ENCODE peak calls at places on chromosome X, in eight cellular contexts. N, M, P, Z, E, R, D and Y are unnamed samples. For H3K9me3, the result is how much of the 10 kb centered on the place peaks cover.

GRCh38 chrX:48665991-48666390 is 17.6 kb upstream of the WAS start:
- DNase-seq in N (no peak), M (no peak), P (no peak), Z (no peak), E (no peak), R (peak), D (no peak), Y (no peak)

GRCh38 chrX:74923942-74924448 is 1.3 kb downstream of the NEXMIF start:
- DNase-seq in N (no peak), M (no peak), P (no peak), Z (peak), E (peak), R (peak), D (no peak), Y (no peak)

GRCh38 chrX:20317873-20318272 is 51.2 kb upstream of the RPS6KA3 start:
- DNase-seq in N (no peak), M (no peak), P (no peak), Z (no peak), E (no peak), R (no peak), D (no peak), Y (no peak)

GRCh38 chrX:127884921-127885320 is 167.3 kb downstream of the ACTRT1 start:
- DNase-seq in N (no peak), M (no peak), P (no peak), Z (no peak), E (no peak), R (no peak), D (no peak), Y (no peak)

GRCh38 chrX:108437789-108438623 is at the start of gene COL4A6:
- DNase-seq in N (no peak), M (no peak), P (no peak), Z (no peak), E (peak), R (peak), D (no peak), Y (no peak)

GRCh38 chrX:10110984-10111363 is 45.8 kb upstream of the CLCN4 start:
- DNase-seq in N (peak), M (no peak), P (no peak), Z (no peak), E (no peak), R (peak), D (no peak), Y (peak)

GRCh38 chrX:153488231-153488914 is 6.4 kb upstream of the BGN start:
- DNase-seq in N (no peak), M (peak), P (peak), Z (no peak), E (peak), R (peak), D (no peak), Y (no peak)

GRCh38 chrX:39577976-39578962 is 519.5 kb downstream of the BCOR start:
- DNase-seq in N (peak), M (peak), P (peak), Z (peak), E (no peak), R (peak), D (no peak), Y (no peak)

GRCh38 chrX:150049647-150050046 is 111.4 kb upstream of the EOLA2 start:
- DNase-seq in N (no peak), M (no peak), P (no peak), Z (no peak), E (no peak), R (no peak), D (no peak), Y (no peak)

GRCh38 chrX:130974323-130974722 is 71.3 kb upstream of the ENOX2 start:
- DNase-seq in N (no peak), M (no peak), P (no peak), Z (no peak), E (no peak), R (peak), D (no peak), Y (no peak)

GRCh38 chrX:49042581-49043219 is 457 bp downstream of the TFE3 start:
- DNase-seq in N (no peak), M (peak), P (no peak), Z (no peak), E (no peak), R (no peak), D (no peak), Y (peak)

GRCh38 chrX:53729756-53730155 is 43.2 kb upstream of the HUWE1 start:
- DNase-seq in N (no peak), M (no peak), P (no peak), Z (no peak), E (no peak), R (peak), D (no peak), Y (no peak)

GRCh38 chrX:96929036-96929435 is 45.3 kb downstream of the RPA4 start:
- DNase-seq in N (no peak), M (no peak), P (no peak), Z (no peak), E (no peak), R (no peak), D (no peak), Y (no peak)

GRCh38 chrX:93177930-93178329 is 495.4 kb downstream of the NAP1L3 start:
- DNase-seq in N (no peak), M (no peak), P (no peak), Z (no peak), E (no peak), R (no peak), D (no peak), Y (no peak)

GRCh38 chrX:133544105-133544504 is 128.8 kb upstream of the GPC4 start:
- DNase-seq in N (no peak), M (no peak), P (no peak), Z (no peak), E (no peak), R (peak), D (no peak), Y (no peak)

GRCh38 chrX:134294548-134294947 is 57.6 kb downstream of the CCDC160 start:
- DNase-seq in N (no peak), M (no peak), P (no peak), Z (no peak), E (no peak), R (peak), D (no peak), Y (no peak)

GRCh38 chrX:614136-614535 is 16.5 kb upstream of the SHOX start:
- DNase-seq in N (no peak), M (no peak), P (no peak), Z (no peak), E (no peak), R (no peak), D (no peak), Y (no peak)
- H3K9me3 ChIP-seq in N (under half), M (under half), P (under half), Z (under half), E (under half), R (under half), D (under half), Y (under half)

GRCh38 chrX:15206306-15206705 is 63.6 kb downstream of the ASB9 start:
- DNase-seq in N (no peak), M (no peak), P (no peak), Z (no peak), E (no peak), R (no peak), D (no peak), Y (no peak)
- H3K27ac ChIP-seq in N (no peak), M (no peak), P (no peak), Z (no peak), E (no peak), R (no peak), D (no peak), Y (no peak)

GRCh38 chrX:66601522-66601921 is 37.4 kb downstream of the EDA2R start:
- DNase-seq in N (no peak), M (no peak), P (no peak), Z (no peak), E (no peak), R (no peak), D (no peak), Y (no peak)
- H3K9me3 ChIP-seq in N (under half), M (under half), P (under half), Z (under half), E (under half), R (under half), D (under half), Y (under half)

DNA sequence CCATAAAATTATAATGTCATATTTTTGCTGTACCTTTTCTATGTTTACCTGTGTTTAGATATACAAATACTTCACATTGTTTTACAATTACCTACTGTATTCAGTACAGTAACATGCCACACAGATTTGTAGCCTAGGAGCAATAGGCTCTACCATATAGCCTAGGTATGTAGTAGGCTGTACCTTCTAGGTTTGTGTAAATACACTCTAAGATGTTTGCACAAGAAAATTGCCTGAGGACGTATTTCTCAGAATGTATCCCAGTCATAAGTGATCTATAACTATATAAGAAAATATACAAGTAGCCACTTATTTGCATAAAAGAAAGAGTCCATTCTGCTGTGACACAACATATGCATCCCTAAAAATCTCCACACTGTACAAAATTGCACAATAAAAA is 36.3 kb upstream of the SCML1 start:
- DNase-seq in N (no peak), M (no peak), P (no peak), Z (no peak), E (no peak), R (no peak), D (no peak), Y (no peak)
- H3K27ac ChIP-seq in N (no peak), M (no peak), P (no peak), Z (no peak), E (no peak), R (no peak), D (no peak), Y (no peak)

GRCh38 chrX:2324116-2324515 is 176.7 kb downstream of the DHRSX start:
- DNase-seq in N (no peak), M (no peak), P (no peak), Z (no peak), E (no peak), R (no peak), D (no peak), Y (no peak)

GRCh38 chrX:2321411-2321810 is 179.4 kb downstream of the DHRSX start:
- DNase-seq in N (no peak), M (no peak), P (no peak), Z (no peak), E (no peak), R (no peak), D (no peak), Y (no peak)

GRCh38 chrX:2327423-2327822 is 173.4 kb downstream of the DHRSX start:
- DNase-seq in N (no peak), M (no peak), P (no peak), Z (no peak), E (no peak), R (no peak), D (no peak), Y (no peak)

GRCh38 chrX:2320580-2321327 is 180.0 kb downstream of the DHRSX start:
- DNase-seq in N (no peak), M (peak), P (peak), Z (peak), E (no peak), R (peak), D (no peak), Y (no peak)

DNA sequence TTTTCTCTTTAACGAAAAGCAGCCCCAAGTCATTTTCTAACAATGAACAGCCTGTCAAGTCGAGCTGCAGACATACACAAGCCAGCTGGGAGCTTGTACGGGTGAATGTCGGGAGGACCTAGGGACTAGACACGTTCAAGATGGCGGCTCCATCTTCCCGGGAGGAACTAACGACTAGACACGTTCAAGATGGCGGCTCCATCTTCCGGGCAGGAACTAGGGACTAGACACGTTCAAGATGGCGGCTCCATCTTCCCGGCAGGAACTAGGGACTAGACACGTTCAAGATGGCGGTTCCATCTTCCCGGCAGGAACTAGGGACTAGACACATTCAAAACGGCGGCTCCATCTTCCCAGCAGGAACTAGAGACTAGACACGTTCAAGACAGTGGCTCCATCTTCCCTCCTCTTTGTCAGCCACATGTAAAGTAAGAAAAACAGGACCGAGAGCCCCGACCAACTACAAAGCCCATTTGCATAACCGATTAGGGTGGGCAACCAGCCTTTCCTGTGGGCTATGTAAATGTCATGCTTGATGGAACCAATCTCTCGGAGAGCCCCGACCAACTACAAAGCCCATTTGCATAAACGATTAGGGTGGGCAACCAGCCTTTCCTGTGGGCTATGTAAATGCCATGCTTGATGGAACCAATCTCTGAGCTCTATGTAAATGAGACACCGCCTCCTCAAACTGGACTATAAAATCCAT is 175.5 kb downstream of the DHRSX start:
- DNase-seq in N (no peak), M (peak), P (peak), Z (peak), E (no peak), R (no peak), D (peak), Y (peak)
- H3K9me3 ChIP-seq in N (under half), M (under half), P (under half), Z (under half), E (under half), R (under half), D (under half), Y (under half)

GRCh38 chrX:148381603-148382002 is 118.8 kb upstream of the AFF2 start:
- DNase-seq in N (peak), M (no peak), P (no peak), Z (no peak), E (no peak), R (no peak), D (no peak), Y (no peak)
- H3K27ac ChIP-seq in N (peak), M (no peak), P (no peak), Z (peak), E (no peak), R (no peak), D (peak), Y (peak)

GRCh38 chrX:135644624-135645023 is 68.8 kb upstream of the CT45A1 start:
- DNase-seq in N (no peak), M (no peak), P (no peak), Z (no peak), E (no peak), R (no peak), D (no peak), Y (no peak)

GRCh38 chrX:135639066-135639815 is 74.2 kb upstream of the CT45A1 start:
- DNase-seq in N (no peak), M (no peak), P (no peak), Z (no peak), E (no peak), R (no peak), D (no peak), Y (no peak)
- H3K9me3 ChIP-seq in N (under half), M (under half), P (under half), Z (under half), E (under half), R (under half), D (under half), Y (under half)